ENCODE peak calls at places on chromosomes 1 and 21, in eight cellular contexts. P is BJ, V is suprapubic skin, G is brain microvascular endothelial cell, B is A549, O is GM06990, L is AG04450, M is HFF-Myc. Q is an unnamed sample.

GRCh38 chr1:175148068-175148467 is 44.5 kb downstream of the KIAA0040 start:
- DNase-seq in P (no peak), M (no peak), G (no peak), B (no peak), O (no peak), V (no peak), L (no peak), Q (no peak)

GRCh38 chr1:24161270-24161669 is 18.3 kb upstream of the IL22RA1 start:
- DNase-seq in P (no peak), M (no peak), V (no peak), L (no peak), O (no peak), B (no peak), G (no peak), Q (no peak)

GRCh38 chr1:74468982-74469603 is 43.3 kb downstream of the LRRC53 start:
- DNase-seq in B (peak), P (no peak), O (no peak), G (no peak), M (peak), L (peak), V (no peak), Q (peak)

GRCh38 chr1:44239337-44239960 is 26.2 kb downstream of the DMAP1 start:
- DNase-seq in B (no peak), M (no peak), P (no peak), G (peak), O (no peak), L (no peak), V (no peak), Q (no peak)

GRCh38 chr1:206923009-206923960 is 1.5 kb upstream of the FCMR start:
- DNase-seq in P (no peak), L (no peak), V (no peak), B (no peak), M (no peak), O (peak), G (no peak), Q (no peak)

GRCh38 chr21:38349111-38349746 is 92.4 kb downstream of the KCNJ15 start:
- DNase-seq in P (no peak), M (no peak), G (peak), L (no peak), O (no peak), B (no peak), V (no peak), Q (no peak)

GRCh38 chr1:61184035-61184713 is 101.8 kb downstream of the NFIA start:
- DNase-seq in L (peak), V (peak), O (no peak), M (peak), G (peak), B (peak), P (no peak), Q (no peak)

GRCh38 chr1:46168463-46168862 is 6.4 kb upstream of the TSPAN1 start:
- DNase-seq in P (no peak), L (no peak), B (no peak), M (no peak), V (no peak), O (no peak), G (no peak), Q (no peak)

GRCh38 chr1:46569909-46570725 is 18.7 kb upstream of the KNCN start:
- DNase-seq in G (no peak), V (peak), M (no peak), O (no peak), P (no peak), L (peak), B (no peak), Q (no peak)

GRCh38 chr1:111196213-111196612 is 4.2 kb downstream of the DENND2D start:
- DNase-seq in P (no peak), V (no peak), O (no peak), M (no peak), L (no peak), G (no peak), B (no peak), Q (no peak)

GRCh38 chr1:74012583-74012982 is 185.4 kb downstream of the LRRIQ3 start:
- DNase-seq in M (no peak), O (no peak), G (no peak), B (no peak), V (no peak), L (no peak), P (no peak), Q (no peak)

GRCh38 chr1:174642393-174642792 is 194.6 kb downstream of the GPR52 start:
- DNase-seq in M (no peak), B (no peak), O (no peak), L (no peak), G (no peak), V (no peak), P (no peak), Q (no peak)

GRCh38 chr1:155709391-155709790 is 20.5 kb downstream of the DAP3 start:
- DNase-seq in O (no peak), G (no peak), L (no peak), B (no peak), M (no peak), V (no peak), P (no peak), Q (no peak)

GRCh38 chr1:109083923-109084322 is 6.6 kb upstream of the TMEM167B start:
- DNase-seq in V (no peak), O (no peak), B (no peak), G (no peak), P (no peak), M (no peak), L (no peak), Q (no peak)

GRCh38 chr21:24260751-24261150 is 1346.5 kb downstream of the MRPL39 start:
- DNase-seq in B (no peak), O (no peak), L (no peak), P (no peak), M (no peak), G (no peak), V (no peak), Q (no peak)

GRCh38 chr21:17726047-17726446 is 93.1 kb downstream of the C21orf91 start:
- DNase-seq in L (no peak), V (no peak), B (no peak), G (no peak), M (peak), P (no peak), O (no peak), Q (no peak)

GRCh38 chr1:234758851-234759250 is 148.9 kb upstream of the IRF2BP2 start:
- DNase-seq in P (no peak), O (no peak), G (no peak), L (no peak), V (no peak), B (no peak), M (no peak), Q (no peak)

GRCh38 chr1:91617242-91617837 is 116.7 kb downstream of the CDC7 start:
- DNase-seq in V (no peak), G (no peak), P (no peak), O (no peak), B (no peak), L (no peak), M (no peak), Q (no peak)

GRCh38 chr1:223714849-223715709 is 2.7 kb downstream of the CAPN2 start:
- DNase-seq in P (peak), V (no peak), B (no peak), M (peak), L (no peak), O (no peak), G (peak), Q (peak)

GRCh38 chr1:201020040-201020591 is 3.4 kb downstream of the KIF21B start:
- DNase-seq in O (peak), L (no peak), G (no peak), P (no peak), B (no peak), V (no peak), M (no peak), Q (no peak)

GRCh38 chr1:209784276-209785169 is at the start of gene C1orf74:
- DNase-seq in G (peak), V (peak), O (peak), L (peak), B (peak), M (peak), P (peak), Q (peak)

GRCh38 chr1:145935708-145936107 is 8.4 kb upstream of the RBM8A start:
- DNase-seq in O (no peak), G (no peak), P (no peak), L (no peak), V (no peak), M (no peak), B (no peak), Q (no peak)

GRCh38 chr1:70293186-70293843 is 61.2 kb downstream of the ANKRD13C start:
- DNase-seq in L (no peak), G (no peak), V (no peak), P (no peak), O (no peak), B (no peak), M (no peak), Q (no peak)

GRCh38 chr1:216600730-216601426 is 122.4 kb downstream of the ESRRG start:
- DNase-seq in B (peak), M (peak), O (peak), G (peak), L (peak), V (peak), P (peak), Q (peak)

GRCh38 chr1:182803846-182804245 is 14.3 kb downstream of the NPL start:
- DNase-seq in O (no peak), V (no peak), L (no peak), M (no peak), G (no peak), B (no peak), P (no peak), Q (no peak)

GRCh38 chr1:236794585-236795034 is 482 bp upstream of the MTR start:
- DNase-seq in L (no peak), G (no peak), O (no peak), B (no peak), V (no peak), M (no peak), P (no peak), Q (no peak)

GRCh38 chr1:20485527-20486456 is at the start of gene CAMK2N1:
- DNase-seq in O (no peak), L (no peak), M (no peak), V (peak), B (peak), P (no peak), G (no peak), Q (no peak)

GRCh38 chr1:91059157-91059556 is 37.3 kb upstream of the ZNF644 start:
- DNase-seq in G (no peak), M (no peak), V (no peak), P (no peak), O (no peak), L (no peak), B (no peak), Q (no peak)

GRCh38 chr1:212413902-212414327 is 771 bp downstream of the PACC1 start:
- DNase-seq in P (no peak), O (no peak), V (no peak), B (peak), L (no peak), M (no peak), G (no peak), Q (no peak)

GRCh38 chr1:107277022-107277421 is 136.2 kb downstream of the NTNG1 start:
- DNase-seq in G (peak), O (no peak), L (peak), V (no peak), M (peak), B (no peak), P (peak), Q (peak)

GRCh38 chr1:196661345-196661744 is 9.5 kb downstream of the CFH start:
- DNase-seq in P (no peak), G (no peak), O (no peak), M (no peak), V (no peak), B (no peak), L (no peak), Q (no peak)

GRCh38 chr1:205495237-205495823 is 9.1 kb upstream of the CDK18 start:
- DNase-seq in M (no peak), V (no peak), O (no peak), B (no peak), P (no peak), L (no peak), G (no peak), Q (no peak)

GRCh38 chr1:205492201-205492667 is 12.2 kb upstream of the CDK18 start:
- DNase-seq in V (no peak), G (no peak), L (no peak), B (no peak), M (no peak), P (no peak), O (no peak), Q (no peak)

GRCh38 chr1:205492774-205493173 is 11.7 kb upstream of the CDK18 start:
- DNase-seq in M (no peak), B (no peak), O (no peak), V (no peak), P (no peak), G (no peak), L (no peak), Q (no peak)

GRCh38 chr1:205493241-205494085 is 11.0 kb upstream of the CDK18 start:
- DNase-seq in P (peak), L (no peak), O (no peak), B (no peak), M (peak), V (no peak), G (peak), Q (peak)

DNA sequence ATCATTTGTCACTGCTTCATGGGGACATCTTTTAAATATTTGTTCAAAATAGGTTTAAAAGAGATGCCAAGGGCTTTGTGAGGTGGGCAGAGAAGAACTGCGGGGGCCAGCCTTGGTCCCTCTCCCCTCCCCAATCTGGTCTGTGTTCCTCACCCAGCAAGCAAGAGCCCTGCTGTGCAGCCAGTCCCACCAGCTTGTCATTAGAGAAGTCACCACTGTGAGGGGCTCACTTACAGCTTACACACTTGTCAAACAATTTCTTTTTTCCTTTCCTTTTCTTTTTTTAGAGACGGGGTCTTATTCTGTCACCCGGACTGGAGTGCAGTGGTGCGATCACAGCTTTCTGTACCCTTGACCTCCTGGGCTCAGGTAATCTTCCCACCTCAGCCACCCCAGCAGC is 10.3 kb upstream of the CDK18 start:
- DNase-seq in L (no peak), P (no peak), O (no peak), G (no peak), B (no peak), V (no peak), M (no peak), Q (no peak)
- TF ChIP-seq CTCF in L (no peak), P (no peak), O (no peak), G (no peak), B (no peak), V (no peak), M (no peak), Q (no peak)

DNA sequence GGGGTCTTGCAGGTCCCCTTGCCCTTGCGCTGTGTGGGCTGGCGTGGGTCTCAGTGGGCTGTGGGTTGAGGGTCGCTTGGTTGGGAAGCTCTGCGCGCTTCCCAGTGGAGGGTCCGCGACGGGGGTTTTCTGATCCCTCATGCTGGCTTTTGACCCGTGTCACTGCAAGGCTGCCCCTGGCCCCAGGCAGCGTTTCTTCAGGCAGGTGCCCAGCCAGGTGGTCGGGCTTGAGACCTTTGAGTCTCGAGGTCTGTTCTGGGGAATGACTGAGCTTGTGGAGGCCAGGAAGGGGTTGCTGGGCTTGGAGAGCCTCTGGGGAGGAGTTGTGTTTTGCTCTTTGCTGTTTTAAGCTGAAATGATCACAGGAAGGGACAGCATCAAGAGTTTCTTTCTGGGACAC is 5.3 kb downstream of the SKI start:
- DNase-seq in L (no peak), V (peak), P (no peak), G (no peak), B (no peak), M (no peak), O (no peak), Q (no peak)
- H3K4me3 ChIP-seq in L (peak), V (peak), P (peak), G (peak), B (peak), M (peak), O (no peak), Q (peak)

DNA sequence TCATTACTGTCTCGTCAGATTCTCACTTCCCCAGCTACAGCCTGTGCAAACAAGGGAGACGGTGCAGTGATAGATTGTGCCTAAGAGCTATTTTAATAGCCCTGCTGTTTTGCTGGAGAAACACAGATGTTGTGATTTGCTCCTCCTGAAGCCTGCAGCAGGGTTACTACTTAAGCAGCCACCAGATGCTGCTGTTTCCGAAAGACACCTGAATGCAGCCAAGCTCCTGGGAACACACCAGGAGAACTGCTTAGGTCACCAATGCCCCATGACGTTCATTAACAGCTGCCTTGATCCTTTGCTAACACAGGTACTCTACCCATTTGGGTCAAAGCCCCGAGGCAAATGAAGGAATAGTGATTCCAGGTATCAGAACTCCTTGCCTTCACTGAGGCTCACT is 411.8 kb upstream of the DAB1 start:
- DNase-seq in L (no peak), M (no peak), P (no peak), B (no peak), G (no peak), O (no peak), V (no peak), Q (no peak)
- TF ChIP-seq CTCF in L (no peak), M (no peak), P (peak), B (no peak), G (peak), O (no peak), V (no peak), Q (no peak)

GRCh38 chr1:202862672-202863560 is 26.0 kb downstream of the RABIF start:
- DNase-seq in B (no peak), V (no peak), G (no peak), O (no peak), P (no peak), M (no peak), L (no peak), Q (no peak)
- H3K4me3 ChIP-seq in B (no peak), V (no peak), G (no peak), O (no peak), P (no peak), M (no peak), L (no peak), Q (no peak)

GRCh38 chr1:167400359-167400953 is 117.9 kb downstream of the CD247 start:
- DNase-seq in M (no peak), B (no peak), G (no peak), P (no peak), L (no peak), O (no peak), V (no peak), Q (no peak)

GRCh38 chr1:167404161-167404888 is 114.0 kb downstream of the CD247 start:
- DNase-seq in B (no peak), V (no peak), P (no peak), G (no peak), L (no peak), O (no peak), M (no peak), Q (no peak)

GRCh38 chr1:167404908-167405307 is 113.4 kb downstream of the CD247 start:
- DNase-seq in P (no peak), M (no peak), B (no peak), O (no peak), G (no peak), V (no peak), L (no peak), Q (no peak)

DNA sequence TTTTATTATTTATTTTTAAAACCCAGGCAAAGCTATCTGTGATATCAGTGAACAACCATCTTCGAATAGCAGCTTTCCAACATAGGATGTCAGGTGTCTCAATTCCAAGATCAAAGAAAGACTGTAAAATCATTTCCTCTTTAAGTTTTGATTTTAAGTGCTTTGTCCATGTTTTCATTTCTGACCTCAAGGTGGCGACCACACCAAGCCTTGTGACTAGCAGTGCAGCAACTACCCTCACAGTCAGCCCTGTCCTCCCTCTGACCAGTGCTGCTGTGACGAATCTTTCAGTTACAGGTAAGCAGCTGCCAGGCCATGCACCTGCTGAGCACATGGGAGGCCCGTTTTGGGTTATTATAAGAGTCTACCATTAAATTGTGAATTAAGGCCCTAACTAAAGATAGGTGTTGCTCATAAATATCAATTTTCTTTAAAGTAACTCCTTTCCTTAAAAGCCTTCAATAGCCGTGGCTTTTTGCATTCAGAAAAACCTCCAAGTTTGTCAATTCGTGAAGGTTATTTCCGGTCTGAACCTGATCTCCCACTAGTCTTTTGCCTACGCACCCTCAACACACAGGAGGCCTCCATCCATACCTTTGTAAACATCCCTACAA is 117.0 kb downstream of the CD247 start:
- DNase-seq in O (peak), B (peak), P (no peak), G (peak), M (peak), V (no peak), L (peak), Q (no peak)
- TF ChIP-seq CTCF in O (peak), B (peak), P (peak), G (peak), M (peak), V (peak), L (peak), Q (peak)

Q was measured in AG09309.